ENCODE peak calls at places on chromosomes 3 and 15, in five cellular contexts. J is ovary, M is SK-N-SH, G is transverse colon, F is sigmoid colon. P is an unnamed sample.
A peak's percentile ranks its signal among the peaks of the same experiment; 100 is the strongest.

GRCh38 chr15:101128191-101128590 is 123.7 kb downstream of the CHSY1 start:
- DNase-seq in J (no peak), M (no peak), G (no peak), F (no peak), P (no peak)

GRCh38 chr3:11335056-11335608 is 62.9 kb downstream of the ATG7 start:
- DNase-seq in J (no peak), M (peak; percentile 58), G (no peak), F (no peak), P (no peak)

GRCh38 chr3:72591522-72592421 is 256.5 kb downstream of the SHQ1 start:
- DNase-seq in J (peak; percentile 49), M (no peak), G (peak; percentile 23), F (peak; percentile 73), P (peak; percentile 54)

GRCh38 chr15:81338422-81339007 is 14.6 kb upstream of the STARD5 start:
- DNase-seq in J (no peak), M (no peak), G (no peak), F (peak; percentile 85), P (peak; percentile 36)

GRCh38 chr3:94331831-94332230 is 269.0 kb downstream of the NSUN3 start:
- DNase-seq in J (no peak), M (no peak), G (no peak), F (no peak), P (no peak)

GRCh38 chr15:60407406-60407805 is 9.6 kb upstream of the ANXA2 start:
- DNase-seq in J (no peak), M (no peak), G (no peak), F (no peak), P (no peak)

GRCh38 chr3:66378256-66378655 is 122.6 kb downstream of the LRIG1 start:
- DNase-seq in J (no peak), M (peak; percentile 60), G (no peak), F (peak; percentile 62), P (no peak)

GRCh38 chr15:39139431-39140059 is 441.3 kb upstream of the THBS1 start:
- DNase-seq in J (no peak), M (no peak), G (no peak), F (no peak), P (no peak)

GRCh38 chr3:185024966-185025365 is 127.9 kb downstream of the C3orf70 start:
- DNase-seq in J (no peak), M (no peak), G (no peak), F (no peak), P (no peak)

GRCh38 chr3:110816008-110816407 is 255.6 kb upstream of the NECTIN3 start:
- DNase-seq in J (no peak), M (no peak), G (no peak), F (no peak), P (no peak)

GRCh38 chr3:110821586-110821985 is 250.0 kb upstream of the NECTIN3 start:
- DNase-seq in J (no peak), M (no peak), G (no peak), F (no peak), P (no peak)
- TF ChIP-seq EP300 in J (no peak), M (no peak), G (no peak), F (no peak), P (no peak)

GRCh38 chr3:44234674-44235268 is 6.9 kb upstream of the TOPAZ1 start:
- DNase-seq in J (no peak), M (no peak), G (no peak), F (no peak), P (no peak)

GRCh38 chr3:44237665-44238064 is 4.0 kb upstream of the TOPAZ1 start:
- DNase-seq in J (no peak), M (no peak), G (no peak), F (no peak), P (no peak)

GRCh38 chr3:44236485-44236908 is 5.2 kb upstream of the TOPAZ1 start:
- DNase-seq in J (no peak), M (no peak), G (no peak), F (no peak), P (no peak)

GRCh38 chr3:44237161-44237560 is 4.5 kb upstream of the TOPAZ1 start:
- DNase-seq in J (no peak), M (no peak), G (no peak), F (no peak), P (no peak)

GRCh38 chr3:44235604-44236484 is 5.8 kb upstream of the TOPAZ1 start:
- DNase-seq in J (peak; percentile 29), M (peak; percentile 67), G (peak; percentile 59), F (peak; percentile 78), P (peak; percentile 74)
- TF ChIP-seq EP300 in J (no peak), M (no peak), G (no peak), F (no peak), P (no peak)

GRCh38 chr15:89335289-89336041 is 841 bp upstream of the POLG start:
- DNase-seq in J (no peak), M (peak; percentile 59), G (peak; percentile 43), F (peak; percentile 74), P (peak; percentile 22)

GRCh38 chr15:89332446-89332845 is 2.2 kb downstream of the POLG start:
- DNase-seq in J (no peak), M (peak; percentile 84), G (no peak), F (no peak), P (no peak)

GRCh38 chr15:89333011-89333860 is 1.4 kb downstream of the POLG start:
- DNase-seq in J (peak; percentile 41), M (no peak), G (no peak), F (peak; percentile 61), P (no peak)

GRCh38 chr15:89333959-89334509 is 590 bp downstream of the POLG start:
- DNase-seq in J (no peak), M (no peak), G (no peak), F (peak; percentile 66), P (no peak)

DNA sequence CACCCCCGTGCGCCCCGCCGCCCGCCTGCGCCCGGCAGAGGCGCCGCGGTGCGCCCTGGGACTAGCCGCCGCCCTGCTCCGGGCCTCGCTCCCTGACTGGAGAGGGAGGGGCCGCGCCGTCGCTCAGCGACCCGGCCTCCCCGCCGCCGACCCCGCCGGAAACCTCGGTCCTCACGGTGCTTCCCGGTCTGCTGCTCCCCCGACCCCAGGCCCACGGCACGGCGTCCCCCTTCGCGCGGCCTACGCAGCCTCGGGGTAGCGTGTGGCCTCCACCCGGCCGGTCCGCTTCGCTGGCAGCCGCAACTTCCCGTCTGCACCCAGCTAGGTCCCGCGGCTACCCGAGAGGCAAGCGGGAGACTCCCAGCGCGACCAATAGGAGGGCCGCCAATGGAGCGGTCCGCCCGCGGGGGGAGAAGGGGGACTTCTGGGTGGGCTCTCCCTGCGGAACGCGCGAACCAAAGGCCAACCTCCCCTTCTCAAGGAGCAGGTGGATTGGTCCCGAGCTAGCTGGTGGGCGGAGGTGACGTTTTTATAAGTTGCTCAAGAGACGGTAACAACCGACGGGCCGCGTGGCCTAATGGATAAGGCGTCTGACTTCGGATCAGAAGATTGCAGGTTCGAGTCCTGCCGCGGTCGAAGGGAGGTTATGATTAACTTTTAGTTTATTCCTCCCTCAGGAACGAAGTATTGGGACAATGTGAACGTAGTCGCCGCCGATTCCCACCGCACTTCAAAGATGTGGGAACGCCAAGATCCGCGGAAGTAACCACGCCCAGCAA is at the start of gene POLG:
- DNase-seq in J (peak; percentile 99), M (peak; percentile 97), G (peak; percentile 99), F (peak; percentile 100), P (peak; percentile 98)
- TF ChIP-seq EP300 in J (no peak), M (peak; percentile 69), G (no peak), F (no peak), P (peak; percentile 86)

GRCh38 chr3:150723946-150724345 is 20.2 kb upstream of the ERICH6 start:
- DNase-seq in J (no peak), M (no peak), G (peak; percentile 49), F (no peak), P (no peak)

GRCh38 chr3:150725548-150725947 is 21.8 kb upstream of the ERICH6 start:
- DNase-seq in J (no peak), M (no peak), G (peak; percentile 75), F (no peak), P (no peak)

GRCh38 chr3:150720444-150720843 is 16.7 kb upstream of the ERICH6 start:
- DNase-seq in J (no peak), M (no peak), G (no peak), F (no peak), P (no peak)

GRCh38 chr3:150722267-150722666 is 18.5 kb upstream of the ERICH6 start:
- DNase-seq in J (no peak), M (no peak), G (no peak), F (no peak), P (no peak)

DNA sequence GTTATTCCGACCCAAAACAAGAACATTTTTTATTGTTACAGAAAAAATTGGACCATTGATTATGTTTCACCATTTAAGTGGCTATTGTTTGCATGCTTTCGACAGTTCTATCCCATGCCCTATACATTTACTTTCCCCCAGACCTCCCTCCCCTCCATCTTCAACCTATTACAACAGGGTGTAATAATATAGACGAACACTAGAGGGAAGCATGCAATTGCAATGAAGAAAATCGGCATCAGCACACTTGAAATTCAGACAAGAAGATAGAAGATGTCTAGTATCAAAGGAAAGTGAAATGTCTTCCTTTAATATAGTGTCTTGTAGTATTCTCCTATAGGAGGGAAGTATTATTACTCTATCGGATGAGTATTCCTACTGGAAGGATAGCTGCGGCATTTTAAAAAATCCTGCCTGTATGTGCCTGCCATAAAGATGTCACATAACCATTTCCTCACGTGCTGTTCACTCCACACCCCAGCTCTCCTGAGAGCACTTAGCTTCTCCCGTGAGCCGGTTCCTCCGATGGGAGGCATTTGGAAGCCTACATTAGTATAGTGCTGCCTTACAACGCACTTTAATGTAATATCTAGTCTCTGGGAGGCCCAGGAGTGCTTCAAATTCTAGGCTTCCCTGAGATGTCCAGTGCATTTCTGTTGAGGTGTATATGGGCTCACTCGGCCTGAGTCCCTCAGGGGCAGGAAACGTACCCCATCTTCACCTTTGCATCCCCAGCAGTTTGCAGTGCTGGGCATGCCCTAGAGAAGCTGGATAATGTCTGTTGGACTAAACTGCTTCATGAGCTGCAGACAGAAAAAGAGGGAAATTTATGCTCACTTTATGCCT is 17.8 kb upstream of the ERICH6 start:
- DNase-seq in J (no peak), M (peak; percentile 73), G (no peak), F (no peak), P (no peak)
- TF ChIP-seq EP300 in J (no peak), M (no peak), G (no peak), F (no peak), P (no peak)

GRCh38 chr3:373193-373784 is 176.7 kb downstream of the CHL1 start:
- DNase-seq in J (peak; percentile 49), M (no peak), G (no peak), F (no peak), P (no peak)
- TF ChIP-seq EP300 in J (no peak), M (no peak), G (no peak), F (no peak), P (no peak)

DNA sequence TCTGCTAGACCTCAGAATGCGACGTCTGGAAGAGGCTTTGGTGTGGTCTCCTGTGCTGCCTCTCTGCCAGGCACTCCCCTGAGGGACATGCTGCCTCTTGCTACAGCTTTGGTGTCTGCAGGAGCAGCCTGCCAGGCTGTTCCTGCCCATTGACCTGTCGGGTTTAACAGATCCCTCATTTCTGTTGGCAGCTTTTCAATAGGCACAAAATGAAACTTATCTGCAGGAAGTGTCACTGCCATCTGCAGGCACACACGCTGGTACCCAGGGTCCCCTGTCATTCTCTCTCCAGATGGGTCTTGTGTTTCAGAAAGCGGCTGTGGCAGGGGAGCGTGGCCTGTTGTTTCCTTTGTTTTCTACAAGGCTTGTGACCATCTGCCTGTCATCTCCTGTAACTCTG is 328.3 kb upstream of the CHRM5 start:
- DNase-seq in J (no peak), M (peak; percentile 74), G (no peak), F (no peak), P (no peak)
- TF ChIP-seq EP300 in J (no peak), M (no peak), G (no peak), F (no peak), P (no peak)

GRCh38 chr15:47727137-47727536 is 9.8 kb downstream of the SEMA6D start:
- DNase-seq in J (no peak), M (no peak), G (no peak), F (no peak), P (no peak)
- TF ChIP-seq EP300 in J (no peak), M (no peak), G (no peak), F (no peak), P (no peak)

P was measured in tibial nerve.